ENCODE peak calls at places on chromosomes 2 and 18, in eight cellular contexts. F is K562, W is sigmoid colon, E is suprapubic skin, Y is A549, L is tibial nerve, S is ovary, D is stomach. T is an unnamed sample. For H3K9me3, the result is how much of the 10 kb centered on the place peaks cover.

GRCh38 chr2:240893363-240893828 is 2.6 kb downstream of the MAB21L4 start:
- DNase-seq in E (no peak), F (no peak), W (no peak), S (no peak), Y (no peak), L (no peak), D (no peak), T (no peak)

GRCh38 chr2:172288603-172289002 is 138.8 kb upstream of the ITGA6 start:
- DNase-seq in L (no peak), W (no peak), F (no peak), S (no peak), Y (no peak), D (peak), E (no peak), T (no peak)

GRCh38 chr18:44238449-44238848 is 442.2 kb upstream of the SETBP1 start:
- DNase-seq in Y (no peak), L (no peak), D (no peak), S (no peak), F (no peak), E (no peak), W (no peak), T (no peak)

GRCh38 chr2:27871805-27872204 is 18.4 kb downstream of the RBKS start:
- DNase-seq in D (no peak), L (no peak), W (no peak), Y (peak), S (no peak), E (no peak), F (no peak), T (no peak)

GRCh38 chr2:176002684-176003225 is 688 bp upstream of the LNPK start:
- DNase-seq in W (peak), L (peak), S (no peak), Y (peak), F (peak), E (no peak), D (no peak), T (no peak)

GRCh38 chr2:227856697-227857096 is 14.7 kb upstream of the DAW1 start:
- DNase-seq in Y (no peak), S (no peak), L (no peak), W (no peak), F (no peak), E (no peak), D (no peak), T (no peak)

GRCh38 chr2:240920783-240921231 is 14.7 kb downstream of the CROCC2 start:
- DNase-seq in D (peak), F (no peak), L (no peak), W (peak), Y (no peak), S (peak), E (no peak), T (no peak)

GRCh38 chr2:20674974-20675679 is 8.2 kb downstream of the GDF7 start:
- DNase-seq in L (no peak), W (no peak), D (no peak), S (no peak), E (no peak), Y (no peak), F (no peak), T (no peak)

GRCh38 chr2:191927319-191927867 is 80.5 kb upstream of the CAVIN2 start:
- DNase-seq in S (no peak), Y (peak), W (peak), L (peak), F (peak), D (peak), E (no peak), T (no peak)

GRCh38 chr2:179177694-179178093 is 86.9 kb downstream of the SESTD1 start:
- DNase-seq in F (no peak), S (no peak), E (no peak), W (no peak), D (no peak), Y (no peak), L (no peak), T (no peak)

GRCh38 chr2:72013726-72014125 is 133.9 kb downstream of the CYP26B1 start:
- DNase-seq in Y (no peak), L (no peak), S (no peak), D (no peak), W (no peak), F (no peak), E (peak), T (no peak)

GRCh38 chr2:67616749-67617148 is 219.6 kb downstream of the ETAA1 start:
- DNase-seq in Y (no peak), L (no peak), E (no peak), D (no peak), W (peak), F (no peak), S (peak), T (no peak)

GRCh38 chr2:111954602-111955332 is 56.4 kb downstream of the MERTK start:
- DNase-seq in F (no peak), Y (no peak), L (no peak), D (no peak), W (no peak), E (no peak), S (no peak), T (no peak)

GRCh38 chr2:111952871-111953497 is 54.6 kb downstream of the MERTK start:
- DNase-seq in D (no peak), Y (no peak), S (no peak), E (no peak), W (no peak), F (peak), L (no peak), T (no peak)

GRCh38 chr2:111957872-111958354 is 59.5 kb downstream of the MERTK start:
- DNase-seq in Y (no peak), D (no peak), S (no peak), F (no peak), E (no peak), W (no peak), L (no peak), T (no peak)

GRCh38 chr2:111961663-111962062 is 63.3 kb downstream of the MERTK start:
- DNase-seq in L (no peak), D (no peak), F (no peak), W (no peak), S (no peak), E (no peak), Y (no peak), T (no peak)

GRCh38 chr2:111958901-111959300 is 60.5 kb downstream of the MERTK start:
- DNase-seq in S (no peak), Y (no peak), W (no peak), L (no peak), D (no peak), F (no peak), E (no peak), T (no peak)
- TF ChIP-seq CTCF in S (no peak), Y (no peak), W (no peak), L (no peak), D (no peak), F (no peak), E (peak), T (no peak)

GRCh38 chr2:41038408-41038807 is 586.5 kb upstream of the SLC8A1 start:
- DNase-seq in L (no peak), D (no peak), F (no peak), Y (no peak), S (no peak), W (no peak), E (no peak), T (no peak)
- TF ChIP-seq EP300 in L (no peak), D (no peak), F (no peak), Y (no peak), S (no peak), W (no peak), E (no peak), T (no peak)

DNA sequence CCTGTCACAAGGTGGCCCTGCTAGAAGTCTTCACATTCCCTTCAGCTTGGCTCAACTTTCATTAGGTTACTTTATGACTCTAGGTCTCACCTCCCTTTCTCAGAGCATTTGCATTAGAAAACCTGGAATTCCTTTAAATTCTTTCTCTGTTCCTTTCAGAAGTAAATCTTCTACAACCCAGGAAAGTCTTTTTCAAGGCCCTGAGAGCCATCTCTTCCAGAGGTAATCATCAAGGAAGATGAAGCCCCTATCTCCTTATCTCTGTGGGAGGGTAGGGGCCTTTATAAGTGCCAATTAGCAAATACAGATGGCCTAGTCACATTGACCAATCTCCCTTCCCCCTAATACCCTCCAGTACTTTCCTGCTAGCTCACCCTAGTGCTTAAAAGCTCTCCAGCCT is 848.0 kb upstream of the FAM98A start:
- DNase-seq in D (no peak), S (no peak), L (no peak), E (no peak), W (no peak), Y (no peak), F (no peak), T (no peak)
- H3K9me3 ChIP-seq in D (under half), S (under half), L (under half), E (under half), W (under half), Y (under half), F (under half), T (under half)

GRCh38 chr2:84858123-84858522 is 22.8 kb downstream of the TRABD2A start:
- DNase-seq in E (peak), L (no peak), F (no peak), W (no peak), Y (no peak), S (no peak), D (no peak), T (no peak)
- TF ChIP-seq CTCF in E (no peak), L (no peak), F (peak), W (no peak), Y (no peak), S (no peak), D (no peak), T (no peak)

GRCh38 chr2:3807853-3808252 is 104.5 kb downstream of the DCDC2C start:
- DNase-seq in W (no peak), Y (peak), E (no peak), F (no peak), L (no peak), S (no peak), D (no peak), T (no peak)
- TF ChIP-seq EP300 in W (no peak), Y (no peak), E (no peak), F (no peak), L (no peak), S (no peak), D (no peak), T (no peak)

GRCh38 chr2:81282151-81282769 is 977.7 kb upstream of the LRRTM1 start:
- DNase-seq in S (no peak), E (no peak), Y (no peak), F (no peak), W (no peak), L (no peak), D (no peak), T (no peak)
- H3K9me3 ChIP-seq in S (under half), E (under half), Y (under half), F (under half), W (under half), L (under half), D (under half), T (under half)

GRCh38 chr2:16885027-16885426 is 219.4 kb upstream of the CYRIA start:
- DNase-seq in D (no peak), L (no peak), S (no peak), Y (no peak), F (no peak), E (no peak), W (no peak), T (no peak)

GRCh38 chr2:16890081-16890480 is 224.4 kb upstream of the CYRIA start:
- DNase-seq in W (no peak), Y (peak), D (no peak), E (no peak), L (no peak), S (no peak), F (no peak), T (no peak)
- TF ChIP-seq CTCF in W (no peak), Y (no peak), D (no peak), E (no peak), L (no peak), S (no peak), F (no peak), T (no peak)

DNA sequence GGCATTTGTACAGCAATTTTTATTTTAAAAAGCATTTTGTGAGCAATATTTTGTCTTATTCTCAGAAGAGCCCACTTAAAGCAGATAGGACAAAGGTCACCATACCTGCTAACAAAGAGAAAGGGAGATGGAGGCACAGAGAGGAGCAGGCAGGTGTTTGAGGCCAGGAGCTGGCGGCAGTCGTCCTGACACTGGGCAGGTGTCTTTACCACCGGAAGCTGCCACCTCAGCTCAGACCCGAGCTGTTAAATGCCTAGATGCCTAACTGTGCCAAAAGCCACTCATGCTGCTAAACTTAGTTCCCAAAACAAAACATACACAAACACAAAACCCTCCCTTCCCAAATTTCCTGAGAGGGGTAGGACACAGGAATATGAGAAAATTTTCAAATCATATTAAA is 120.9 kb downstream of the CNTNAP5 start:
- DNase-seq in Y (no peak), L (no peak), D (no peak), E (no peak), W (no peak), F (no peak), S (no peak), T (no peak)
- TF ChIP-seq EP300 in Y (no peak), L (no peak), D (no peak), E (no peak), W (no peak), F (no peak), S (no peak), T (no peak)

GRCh38 chr2:236573066-236573929 is 3.7 kb downstream of the ACKR3 start:
- DNase-seq in L (no peak), W (peak), D (no peak), F (no peak), Y (no peak), E (no peak), S (no peak), T (no peak)

GRCh38 chr2:236575501-236575900 is 5.9 kb downstream of the ACKR3 start:
- DNase-seq in E (no peak), F (no peak), Y (no peak), L (no peak), S (no peak), D (no peak), W (peak), T (no peak)

GRCh38 chr2:236572482-236572881 is 2.9 kb downstream of the ACKR3 start:
- DNase-seq in W (peak), L (no peak), D (no peak), E (no peak), F (no peak), S (peak), Y (no peak), T (no peak)

GRCh38 chr2:236574424-236575145 is 5.0 kb downstream of the ACKR3 start:
- DNase-seq in D (no peak), L (no peak), F (no peak), E (no peak), S (no peak), W (peak), Y (no peak), T (no peak)

GRCh38 chr2:236574000-236574399 is 4.4 kb downstream of the ACKR3 start:
- DNase-seq in W (peak), Y (no peak), E (no peak), D (no peak), S (no peak), F (no peak), L (no peak), T (no peak)
- H3K9me3 ChIP-seq in W (under half), Y (under half), E (under half), D (under half), S (under half), F (under half), L (under half), T (under half)

T was measured in esophagus muscularis mucosa.